ENCODE peak calls at places on chromosome 10, in five cellular contexts. G is naive thymus-derived CD8-positive, alpha-beta T cell; N is Peyer's patch; Z is EH; J is cerebellum. H is an unnamed sample.

GRCh38 chr10:68536973-68537372 is 9.7 kb upstream of the SLC25A16 start:
- DNase-seq in N (no peak), J (no peak), G (no peak), Z (no peak), H (no peak)

GRCh38 chr10:88953662-88954061 is 1.1 kb upstream of the ACTA2 start:
- DNase-seq in J (no peak), Z (no peak), G (no peak), N (no peak), H (no peak)

GRCh38 chr10:112983444-112984056 is 33.5 kb downstream of the TCF7L2 start:
- DNase-seq in G (no peak), J (no peak), N (no peak), Z (no peak), H (no peak)

GRCh38 chr10:44435196-44435595 is 50.3 kb upstream of the CXCL12 start:
- DNase-seq in J (no peak), N (no peak), Z (no peak), G (no peak), H (no peak)

GRCh38 chr10:36671607-36672006 is 453.8 kb upstream of the ANKRD30A start:
- DNase-seq in Z (peak; percentile 73), G (no peak), N (no peak), J (no peak), H (no peak)

GRCh38 chr10:3542185-3542611 is 242.8 kb downstream of the KLF6 start:
- DNase-seq in N (no peak), Z (peak; percentile 93), J (no peak), G (no peak), H (no peak)

GRCh38 chr10:112335104-112335840 is 38.6 kb upstream of the ACSL5 start:
- DNase-seq in N (no peak), G (no peak), J (no peak), Z (peak; percentile 15), H (peak; percentile 34)

GRCh38 chr10:31123946-31124345 is 92.3 kb upstream of the ZNF438 start:
- DNase-seq in Z (no peak), G (no peak), J (no peak), N (no peak), H (no peak)

GRCh38 chr10:79084012-79084971 is 15.5 kb downstream of the ZMIZ1 start:
- DNase-seq in N (peak; percentile 92), Z (peak; percentile 94), J (no peak), G (no peak), H (peak; percentile 93)

GRCh38 chr10:117924820-117925219 is 121.9 kb downstream of the RAB11FIP2 start:
- DNase-seq in G (no peak), Z (no peak), N (no peak), J (no peak), H (no peak)

GRCh38 chr10:24277771-24278518 is 69.0 kb downstream of the KIAA1217 start:
- DNase-seq in G (no peak), Z (no peak), N (no peak), J (no peak), H (no peak)

GRCh38 chr10:76310681-76311080 is 879.3 kb downstream of the LRMDA start:
- DNase-seq in G (no peak), Z (no peak), N (no peak), J (no peak), H (no peak)

GRCh38 chr10:34941471-34942357 is 126.6 kb upstream of the PARD3 start:
- DNase-seq in J (no peak), N (no peak), G (no peak), Z (peak; percentile 9), H (no peak)

GRCh38 chr10:18368681-18369080 is 228.5 kb downstream of the CACNB2 start:
- DNase-seq in J (no peak), G (no peak), Z (peak; percentile 20), N (no peak), H (no peak)

GRCh38 chr10:128078136-128078969 is 47.9 kb downstream of the MKI67 start:
- DNase-seq in Z (peak; percentile 51), G (no peak), J (peak; percentile 13), N (no peak), H (peak; percentile 43)

GRCh38 chr10:114405011-114405350 is 679 bp upstream of the AFAP1L2 start:
- DNase-seq in Z (no peak), N (peak; percentile 56), G (no peak), J (no peak), H (peak; percentile 76)

GRCh38 chr10:86411281-86411841 is 44.8 kb upstream of the GRID1 start:
- DNase-seq in G (peak; percentile 15), J (no peak), Z (peak; percentile 96), N (peak; percentile 64), H (peak; percentile 32)

GRCh38 chr10:52621635-52622079 is 150.9 kb downstream of the MBL2 start:
- DNase-seq in J (no peak), Z (peak; percentile 78), N (no peak), G (no peak), H (no peak)

GRCh38 chr10:6108631-6109443 is 20.0 kb downstream of the RBM17 start:
- DNase-seq in Z (peak; percentile 60), J (peak; percentile 33), G (no peak), N (no peak), H (peak; percentile 35)

GRCh38 chr10:90817173-90817889 is 40.5 kb downstream of the HTR7 start:
- DNase-seq in J (no peak), N (no peak), G (no peak), Z (no peak), H (no peak)

GRCh38 chr10:22437620-22438588 is 92.6 kb downstream of the SPAG6 start:
- DNase-seq in J (peak; percentile 39), N (peak; percentile 69), Z (no peak), G (peak; percentile 41), H (no peak)

GRCh38 chr10:16822726-16823360 is 5.6 kb upstream of the RSU1 start:
- DNase-seq in N (no peak), Z (no peak), G (no peak), J (no peak), H (no peak)

GRCh38 chr10:102727037-102727818 is 12.8 kb downstream of the SFXN2 start:
- DNase-seq in J (no peak), Z (no peak), G (no peak), N (no peak), H (no peak)

GRCh38 chr10:63005246-63005645 is 127.9 kb upstream of the NRBF2 start:
- DNase-seq in G (no peak), Z (peak; percentile 53), J (no peak), N (no peak), H (no peak)

GRCh38 chr10:105952153-105952552 is 1212.4 kb downstream of the SORCS1 start:
- DNase-seq in N (no peak), Z (peak; percentile 54), G (no peak), J (no peak), H (no peak)

GRCh38 chr10:22534849-22535604 is 179.4 kb downstream of the PIP4K2A start:
- DNase-seq in N (no peak), G (no peak), J (no peak), Z (peak; percentile 3), H (no peak)

GRCh38 chr10:18737841-18738240 is 78.6 kb downstream of the ARL5B start:
- DNase-seq in G (no peak), Z (peak; percentile 85), J (no peak), N (no peak), H (no peak)

GRCh38 chr10:130998046-130998435 is 313.5 kb downstream of the TCERG1L start:
- DNase-seq in Z (no peak), J (no peak), N (no peak), G (no peak), H (no peak)

GRCh38 chr10:24651923-24652322 is 71.8 kb downstream of the ARHGAP21 start:
- DNase-seq in J (no peak), N (no peak), G (no peak), Z (peak; percentile 47), H (no peak)

GRCh38 chr10:78397796-78398195 is 364.1 kb downstream of the RPS24 start:
- DNase-seq in G (no peak), Z (peak; percentile 26), N (no peak), J (no peak), H (no peak)

GRCh38 chr10:104589871-104590270 is 51.2 kb upstream of the SORCS3 start:
- DNase-seq in N (no peak), J (no peak), Z (peak; percentile 89), G (no peak), H (no peak)

GRCh38 chr10:102225646-102226541 is at the start of gene ELOVL3:
- DNase-seq in G (peak; percentile 66), Z (peak; percentile 94), N (peak; percentile 96), J (peak; percentile 98), H (peak; percentile 95)

GRCh38 chr10:71075066-71075758 is 137.2 kb upstream of the UNC5B start:
- DNase-seq in Z (no peak), J (no peak), N (peak; percentile 25), G (no peak), H (no peak)

GRCh38 chr10:29257106-29257783 is 31.6 kb upstream of the LYZL1 start:
- DNase-seq in N (peak; percentile 60), Z (peak; percentile 96), G (no peak), J (no peak), H (no peak)

GRCh38 chr10:73588656-73589055 is 2.5 kb downstream of the USP54 start:
- DNase-seq in N (no peak), G (no peak), Z (peak; percentile 7), J (no peak), H (no peak)

GRCh38 chr10:103792547-103792946 is 62.8 kb downstream of the SH3PXD2A start:
- DNase-seq in J (no peak), G (no peak), Z (peak; percentile 49), N (no peak), H (no peak)

GRCh38 chr10:76205361-76205760 is 773.9 kb downstream of the LRMDA start:
- DNase-seq in J (no peak), N (no peak), Z (no peak), G (no peak), H (no peak)